ENCODE peak calls at places on chromosomes 16 and 17, in ten cellular contexts. L, M, H, G, P, E, D, R, V and S are unnamed samples.

GRCh38 chr16:53680756-53681155 is 22.9 kb downstream of the RPGRIP1L start:
- DNase-seq in M (no peak), D (no peak), P (no peak), H (no peak), L (no peak), V (no peak), G (no peak), E (no peak), R (no peak), S (no peak)

GRCh38 chr17:81002409-81003361 is 11.0 kb downstream of the CHMP6 start:
- DNase-seq in H (no peak), V (no peak), P (no peak), R (no peak), E (peak; percentile 78), M (no peak), L (no peak), D (no peak), G (no peak), S (peak; percentile 72)

GRCh38 chr17:7020894-7021664 is 1.8 kb upstream of the BCL6B start:
- DNase-seq in M (no peak), E (no peak), L (no peak), P (no peak), R (no peak), G (no peak), D (no peak), V (no peak), H (no peak), S (no peak)

GRCh38 chr16:70746708-70747424 is 54.1 kb downstream of the VAC14 start:
- DNase-seq in L (no peak), P (no peak), M (no peak), E (peak; percentile 76), V (peak; percentile 39), G (peak; percentile 89), R (no peak), H (no peak), D (peak; percentile 43), S (peak; percentile 43)

GRCh38 chr17:31581491-31581890 is 190.0 kb downstream of the RAB11FIP4 start:
- DNase-seq in M (no peak), D (no peak), E (no peak), R (no peak), H (no peak), G (no peak), P (no peak), V (no peak), L (no peak), S (peak; percentile 39)

GRCh38 chr16:15446901-15447300 is 12.5 kb downstream of the BMERB1 start:
- DNase-seq in H (no peak), D (no peak), P (no peak), R (no peak), M (no peak), E (no peak), V (no peak), G (no peak), L (no peak), S (no peak)

GRCh38 chr17:2949469-2950044 is 113.8 kb downstream of the OR1D5 start:
- DNase-seq in E (no peak), D (no peak), P (no peak), L (no peak), R (no peak), M (no peak), V (no peak), H (no peak), G (no peak), S (peak; percentile 46)

GRCh38 chr17:34171245-34171818 is 83.8 kb upstream of the CCL2 start:
- DNase-seq in E (peak; percentile 32), G (peak; percentile 76), D (peak; percentile 76), L (peak; percentile 73), P (no peak), V (peak; percentile 37), M (no peak), R (peak; percentile 16), H (peak; percentile 36), S (peak; percentile 50)

GRCh38 chr17:43545383-43545632 is 832 bp downstream of the ETV4 start:
- DNase-seq in H (peak; percentile 15), G (no peak), V (peak; percentile 15), M (no peak), D (no peak), E (peak; percentile 26), P (no peak), L (no peak), R (no peak), S (no peak)

GRCh38 chr16:57786632-57787518 is 15.4 kb downstream of the KIFC3 start:
- DNase-seq in P (no peak), H (no peak), L (no peak), R (no peak), E (peak; percentile 71), D (no peak), V (no peak), M (no peak), G (no peak), S (peak; percentile 73)

GRCh38 chr17:57447357-57448019 is 191.2 kb downstream of the MSI2 start:
- DNase-seq in R (no peak), G (no peak), D (no peak), V (no peak), P (no peak), M (no peak), E (no peak), H (no peak), L (no peak), S (no peak)

GRCh38 chr17:81337449-81337848 is 42.3 kb upstream of the SLC38A10 start:
- DNase-seq in G (no peak), P (no peak), R (no peak), D (peak; percentile 68), H (no peak), L (no peak), M (no peak), V (no peak), E (no peak), S (no peak)

GRCh38 chr17:80799553-80800403 is 191.9 kb upstream of the CHMP6 start:
- DNase-seq in D (no peak), H (no peak), V (no peak), L (no peak), R (no peak), G (no peak), M (no peak), P (no peak), E (no peak), S (no peak)

GRCh38 chr16:2584742-2585650 is 47.2 kb downstream of the PDPK1 start:
- DNase-seq in E (peak; percentile 36), P (no peak), V (no peak), H (no peak), R (no peak), M (no peak), L (no peak), G (no peak), D (no peak), S (peak; percentile 53)

GRCh38 chr17:34363183-34363661 is at the start of gene CCL1:
- DNase-seq in V (no peak), G (no peak), L (no peak), H (no peak), E (no peak), P (no peak), R (no peak), M (no peak), D (no peak), S (no peak)

GRCh38 chr17:35713069-35713728 is 18.2 kb upstream of the RASL10B start:
- DNase-seq in L (peak; percentile 53), V (no peak), M (no peak), E (no peak), G (no peak), D (no peak), H (no peak), R (no peak), P (no peak), S (peak; percentile 51)

GRCh38 chr17:49779730-49780220 is 8.7 kb upstream of the KAT7 start:
- DNase-seq in M (no peak), E (no peak), P (no peak), L (peak; percentile 36), D (no peak), R (no peak), V (no peak), G (peak; percentile 57), H (peak; percentile 8), S (peak; percentile 42)

GRCh38 chr17:50845260-50846147 is 10.1 kb downstream of the WFIKKN2 start:
- DNase-seq in P (no peak), L (no peak), V (no peak), G (no peak), H (no peak), R (no peak), D (no peak), M (no peak), E (no peak), S (no peak)

GRCh38 chr17:72997559-72997958 is 94.9 kb downstream of the SLC39A11 start:
- DNase-seq in M (no peak), P (no peak), V (no peak), D (no peak), R (no peak), L (no peak), E (no peak), H (no peak), G (no peak), S (no peak)

GRCh38 chr17:75557075-75557851 is 30.3 kb upstream of the MYO15B start:
- DNase-seq in D (no peak), V (no peak), P (no peak), E (peak; percentile 44), M (no peak), L (no peak), G (peak; percentile 87), H (no peak), R (no peak), S (no peak)

GRCh38 chr17:19644493-19645210 is 3.9 kb upstream of the ALDH3A2 start:
- DNase-seq in L (no peak), P (no peak), V (no peak), M (no peak), R (no peak), E (no peak), G (no peak), H (no peak), D (no peak), S (no peak)

GRCh38 chr17:45081046-45081703 is 20.1 kb downstream of the NMT1 start:
- DNase-seq in G (no peak), P (no peak), R (no peak), V (no peak), D (no peak), H (no peak), L (no peak), M (no peak), E (no peak), S (no peak)

GRCh38 chr17:48545022-48545376 is at the start of gene HOXB2:
- DNase-seq in E (no peak), V (no peak), G (no peak), L (no peak), R (no peak), P (no peak), D (no peak), M (no peak), H (no peak), S (peak; percentile 37)